ENCODE peak calls at places on chromosome 20, in six cellular contexts. One of them, this sample, is unnamed.
A peak's percentile ranks its signal among the peaks of the same experiment; 100 is the strongest.

GRCh38 chr20:24766826-24767622 is 182.0 kb upstream of the CST7 start:
- DNase-seq in hepatocyte: no peak
- DNase-seq in GM23248: no peak
- DNase-seq in PC-3: peak; percentile 33
- DNase-seq in HCT116: no peak
- DNase-seq in GM23338: no peak
- DNase-seq in this sample: no peak

GRCh38 chr20:34525709-34526416 is 9.6 kb downstream of the DYNLRB1 start:
- DNase-seq in hepatocyte: peak; percentile 91
- DNase-seq in GM23248: peak; percentile 99
- DNase-seq in PC-3: peak; percentile 100
- DNase-seq in HCT116: peak; percentile 93
- DNase-seq in GM23338: no peak
- DNase-seq in this sample: no peak

GRCh38 chr20:8057871-8058270 is 38.3 kb upstream of the TMX4 start:
- DNase-seq in hepatocyte: no peak
- DNase-seq in GM23248: no peak
- DNase-seq in PC-3: no peak
- DNase-seq in HCT116: no peak
- DNase-seq in GM23338: no peak
- DNase-seq in this sample: no peak

GRCh38 chr20:10385850-10386544 is 48.0 kb downstream of the MKKS start:
- DNase-seq in hepatocyte: no peak
- DNase-seq in GM23248: no peak
- DNase-seq in PC-3: no peak
- DNase-seq in HCT116: no peak
- DNase-seq in GM23338: no peak
- DNase-seq in this sample: no peak

GRCh38 chr20:58308680-58309527 is 611 bp upstream of the RAB22A start:
- DNase-seq in hepatocyte: peak; percentile 29
- DNase-seq in GM23248: peak; percentile 52
- DNase-seq in PC-3: peak; percentile 39
- DNase-seq in HCT116: no peak
- DNase-seq in GM23338: peak; percentile 63
- DNase-seq in this sample: peak; percentile 45

GRCh38 chr20:18647777-18648176 is 59.9 kb downstream of the DTD1 start:
- DNase-seq in hepatocyte: no peak
- DNase-seq in GM23248: no peak
- DNase-seq in PC-3: no peak
- DNase-seq in HCT116: no peak
- DNase-seq in GM23338: no peak
- DNase-seq in this sample: no peak

GRCh38 chr20:32977281-32978008 is 26.8 kb downstream of the SUN5 start:
- DNase-seq in hepatocyte: no peak
- DNase-seq in GM23248: no peak
- DNase-seq in PC-3: no peak
- DNase-seq in HCT116: no peak
- DNase-seq in GM23338: no peak
- DNase-seq in this sample: no peak

GRCh38 chr20:58228103-58228483 is 360 bp downstream of the ANKRD60 start:
- DNase-seq in hepatocyte: no peak
- DNase-seq in GM23248: peak; percentile 38
- DNase-seq in PC-3: no peak
- DNase-seq in HCT116: no peak
- DNase-seq in GM23338: peak; percentile 36
- DNase-seq in this sample: no peak

GRCh38 chr20:49979030-49979832 is 3.5 kb upstream of the SNAI1 start:
- DNase-seq in hepatocyte: peak; percentile 70
- DNase-seq in GM23248: peak; percentile 52
- DNase-seq in PC-3: peak; percentile 83
- DNase-seq in HCT116: peak; percentile 38
- DNase-seq in GM23338: peak; percentile 85
- DNase-seq in this sample: peak; percentile 40

GRCh38 chr20:15556869-15557268 is 1016.4 kb downstream of the KIF16B start:
- DNase-seq in hepatocyte: no peak
- DNase-seq in GM23248: no peak
- DNase-seq in PC-3: peak; percentile 38
- DNase-seq in HCT116: no peak
- DNase-seq in GM23338: no peak
- DNase-seq in this sample: no peak

GRCh38 chr20:43755390-43755789 is 28.6 kb upstream of the GTSF1L start:
- DNase-seq in hepatocyte: no peak
- DNase-seq in GM23248: peak; percentile 88
- DNase-seq in PC-3: peak; percentile 64
- DNase-seq in HCT116: no peak
- DNase-seq in GM23338: no peak
- DNase-seq in this sample: no peak

GRCh38 chr20:15564981-15565380 is 1008.3 kb downstream of the KIF16B start:
- DNase-seq in hepatocyte: no peak
- DNase-seq in GM23248: no peak
- DNase-seq in PC-3: no peak
- DNase-seq in HCT116: no peak
- DNase-seq in GM23338: no peak
- DNase-seq in this sample: no peak

GRCh38 chr20:44079968-44080560 is 106.9 kb downstream of the JPH2 start:
- DNase-seq in hepatocyte: no peak
- DNase-seq in GM23248: no peak
- DNase-seq in PC-3: no peak
- DNase-seq in HCT116: no peak
- DNase-seq in GM23338: no peak
- DNase-seq in this sample: peak; percentile 74

GRCh38 chr20:45407783-45408645 is at the start of gene DBNDD2:
- DNase-seq in hepatocyte: no peak
- DNase-seq in GM23248: no peak
- DNase-seq in PC-3: no peak
- DNase-seq in HCT116: no peak
- DNase-seq in GM23338: no peak
- DNase-seq in this sample: no peak

GRCh38 chr20:41617059-41617921 is 887 bp downstream of the CHD6 start:
- DNase-seq in hepatocyte: peak; percentile 58
- DNase-seq in GM23248: peak; percentile 74
- DNase-seq in PC-3: peak; percentile 42
- DNase-seq in HCT116: no peak
- DNase-seq in GM23338: peak; percentile 55
- DNase-seq in this sample: peak; percentile 18
- TF ChIP-seq EZH2 in hepatocyte: no peak
- TF ChIP-seq EZH2 in GM23248: no peak
- TF ChIP-seq EZH2 in PC-3: no peak
- TF ChIP-seq EZH2 in HCT116: no peak
- TF ChIP-seq EZH2 in GM23338: no peak
- TF ChIP-seq EZH2 in this sample: no peak

DNA sequence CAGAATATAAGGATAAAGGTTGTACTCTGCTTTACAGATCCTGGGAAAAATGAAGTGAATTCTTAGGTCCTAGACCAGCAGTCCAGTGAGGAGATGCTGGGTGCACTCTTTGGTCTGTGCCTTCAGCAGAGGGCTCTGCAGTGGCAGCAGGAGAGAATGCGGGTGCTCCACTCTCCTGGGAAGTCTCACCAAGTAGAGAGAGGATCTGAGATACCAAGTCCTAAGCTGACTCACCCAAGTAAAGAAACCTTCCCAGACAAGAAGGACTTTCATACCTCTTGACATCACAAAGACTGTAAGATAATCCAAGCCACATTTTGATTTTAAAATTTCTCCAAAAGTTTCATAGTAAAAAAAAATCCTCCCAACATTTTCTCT is 116.9 kb upstream of the EMILIN3 start:
- DNase-seq in hepatocyte: no peak
- DNase-seq in GM23248: peak; percentile 60
- DNase-seq in PC-3: peak; percentile 23
- DNase-seq in HCT116: no peak
- DNase-seq in GM23338: no peak
- DNase-seq in this sample: no peak
- TF ChIP-seq EZH2phosphoT487 in hepatocyte: no peak
- TF ChIP-seq EZH2phosphoT487 in GM23248: no peak
- TF ChIP-seq EZH2phosphoT487 in PC-3: no peak
- TF ChIP-seq EZH2phosphoT487 in HCT116: no peak
- TF ChIP-seq EZH2phosphoT487 in GM23338: no peak
- TF ChIP-seq EZH2phosphoT487 in this sample: no peak

GRCh38 chr20:22815206-22815551 is 219.9 kb upstream of the SSTR4 start:
- DNase-seq in hepatocyte: no peak
- DNase-seq in GM23248: no peak
- DNase-seq in PC-3: no peak
- DNase-seq in HCT116: no peak
- DNase-seq in GM23338: no peak
- DNase-seq in this sample: no peak
- H3K9me2 ChIP-seq in hepatocyte: no peaks in the 10 kb centered on the region
- H3K9me2 ChIP-seq in GM23248: no peaks in the 10 kb centered on the region
- H3K9me2 ChIP-seq in PC-3: no peaks in the 10 kb centered on the region
- H3K9me2 ChIP-seq in HCT116: no peaks in the 10 kb centered on the region
- H3K9me2 ChIP-seq in GM23338: peaks cover 9% of the 10 kb centered on the region
- H3K9me2 ChIP-seq in this sample: no peaks in the 10 kb centered on the region

DNA sequence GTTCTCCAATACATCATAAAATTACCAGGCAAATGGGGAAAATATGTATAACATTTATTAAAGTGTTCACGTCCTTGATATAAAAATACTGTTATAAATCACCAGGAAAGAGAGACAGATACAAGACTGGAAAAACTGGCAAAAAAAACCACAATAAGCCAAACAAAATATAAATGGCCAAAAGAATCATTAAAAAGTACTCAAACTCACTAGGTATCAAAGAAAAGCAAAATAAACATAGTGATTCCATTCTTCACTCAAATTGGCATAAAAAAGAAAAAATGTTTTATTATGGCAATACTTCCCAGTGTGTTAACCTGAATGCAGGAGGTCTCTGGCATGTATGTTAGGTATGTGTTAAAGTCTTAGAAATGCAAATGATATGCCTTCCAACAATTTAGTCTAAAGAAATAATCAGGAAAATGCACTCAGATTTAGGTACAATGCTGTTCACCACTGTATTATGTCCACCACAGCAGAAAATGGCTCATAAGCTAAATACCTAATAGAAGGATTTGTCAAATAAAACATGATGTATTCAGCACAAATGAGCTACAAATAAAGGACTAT is 21.4 kb downstream of the SLC23A2 start:
- DNase-seq in hepatocyte: no peak
- DNase-seq in GM23248: no peak
- DNase-seq in PC-3: no peak
- DNase-seq in HCT116: no peak
- DNase-seq in GM23338: no peak
- DNase-seq in this sample: no peak
- TF ChIP-seq EZH2 in hepatocyte: no peak
- TF ChIP-seq EZH2 in GM23248: no peak
- TF ChIP-seq EZH2 in PC-3: no peak
- TF ChIP-seq EZH2 in HCT116: no peak
- TF ChIP-seq EZH2 in GM23338: no peak
- TF ChIP-seq EZH2 in this sample: no peak

GRCh38 chr20:62480318-62480717 is 4.5 kb upstream of the GATA5 start:
- DNase-seq in hepatocyte: no peak
- DNase-seq in GM23248: no peak
- DNase-seq in PC-3: no peak
- DNase-seq in HCT116: no peak
- DNase-seq in GM23338: no peak
- DNase-seq in this sample: no peak
- TF ChIP-seq EZH2phosphoT487 in hepatocyte: no peak
- TF ChIP-seq EZH2phosphoT487 in GM23248: no peak
- TF ChIP-seq EZH2phosphoT487 in PC-3: no peak
- TF ChIP-seq EZH2phosphoT487 in HCT116: no peak
- TF ChIP-seq EZH2phosphoT487 in GM23338: no peak
- TF ChIP-seq EZH2phosphoT487 in this sample: no peak

GRCh38 chr20:11935212-11935611 is 17.5 kb downstream of the BTBD3 start:
- DNase-seq in hepatocyte: no peak
- DNase-seq in GM23248: no peak
- DNase-seq in PC-3: no peak
- DNase-seq in HCT116: no peak
- DNase-seq in GM23338: no peak
- DNase-seq in this sample: no peak
- H3K9me2 ChIP-seq in hepatocyte: no peaks in the 10 kb centered on the region
- H3K9me2 ChIP-seq in GM23248: no peaks in the 10 kb centered on the region
- H3K9me2 ChIP-seq in PC-3: no peaks in the 10 kb centered on the region
- H3K9me2 ChIP-seq in HCT116: no peaks in the 10 kb centered on the region
- H3K9me2 ChIP-seq in GM23338: peaks cover 13% of the 10 kb centered on the region
- H3K9me2 ChIP-seq in this sample: no peaks in the 10 kb centered on the region

GRCh38 chr20:38724603-38725457 is 544 bp downstream of the SLC32A1 start:
- DNase-seq in hepatocyte: no peak
- DNase-seq in GM23248: no peak
- DNase-seq in PC-3: no peak
- DNase-seq in HCT116: no peak
- DNase-seq in GM23338: peak; percentile 92
- DNase-seq in this sample: peak; percentile 58
- TF ChIP-seq EZH2 in hepatocyte: peak; percentile 96
- TF ChIP-seq EZH2 in GM23248: peak; percentile 20
- TF ChIP-seq EZH2 in PC-3: no peak
- TF ChIP-seq EZH2 in HCT116: no peak
- TF ChIP-seq EZH2 in GM23338: peak; percentile 86
- TF ChIP-seq EZH2 in this sample: no peak